ENCODE peak calls at places on chromosome 14, in nine cellular contexts. R, S, A, W, X, K, U, P and F are unnamed samples.

GRCh38 chr14:54025661-54026060 is 69.0 kb upstream of the BMP4 start:
- DNase-seq in U (no peak), A (peak), X (peak), W (no peak), S (peak), K (no peak), P (no peak), R (no peak), F (no peak)

GRCh38 chr14:65788876-65789859 is 376.6 kb downstream of the FUT8 start:
- DNase-seq in K (no peak), R (no peak), X (peak), S (no peak), P (no peak), U (no peak), A (no peak), W (no peak), F (no peak)

GRCh38 chr14:105070760-105071137 is 5.5 kb upstream of the GPR132 start:
- DNase-seq in U (no peak), X (no peak), S (no peak), A (no peak), P (no peak), W (no peak), K (peak), R (peak), F (no peak)

GRCh38 chr14:85856430-85856829 is 326.5 kb downstream of the FLRT2 start:
- DNase-seq in P (no peak), K (no peak), S (peak), U (no peak), R (no peak), W (no peak), A (no peak), X (no peak), F (no peak)

GRCh38 chr14:98951521-98952152 is 320.4 kb downstream of the BCL11B start:
- DNase-seq in K (no peak), U (no peak), S (no peak), X (no peak), R (no peak), A (no peak), P (no peak), W (no peak), F (no peak)

GRCh38 chr14:73477618-73478266 is 13.0 kb upstream of the RIOX1 start:
- DNase-seq in U (no peak), W (no peak), A (peak), R (peak), X (no peak), S (no peak), K (no peak), P (no peak), F (no peak)

GRCh38 chr14:54444003-54444402 is 2.8 kb upstream of the CNIH1 start:
- DNase-seq in A (no peak), W (no peak), K (no peak), U (no peak), X (peak), S (no peak), P (no peak), R (no peak), F (no peak)

GRCh38 chr14:60680511-60680910 is 31.2 kb upstream of the SIX1 start:
- DNase-seq in K (no peak), R (no peak), W (no peak), X (no peak), P (no peak), U (no peak), A (no peak), S (no peak), F (no peak)

GRCh38 chr14:32407170-32407569 is 78.1 kb downstream of the AKAP6 start:
- DNase-seq in P (no peak), R (no peak), X (peak), A (no peak), U (no peak), S (no peak), W (no peak), K (no peak), F (no peak)

GRCh38 chr14:71812693-71813092 is 119.5 kb upstream of the RGS6 start:
- DNase-seq in S (no peak), R (no peak), P (no peak), A (no peak), W (no peak), X (no peak), K (no peak), U (no peak), F (no peak)

GRCh38 chr14:92649934-92650545 is 98.4 kb downstream of the LGMN start:
- DNase-seq in X (peak), W (no peak), K (no peak), U (peak), P (no peak), A (no peak), S (peak), R (no peak), F (peak)

GRCh38 chr14:85564841-85565527 is 35.0 kb downstream of the FLRT2 start:
- DNase-seq in P (no peak), X (peak), W (no peak), R (no peak), A (no peak), S (no peak), U (no peak), K (no peak), F (no peak)

GRCh38 chr14:68140111-68140741 is 320.6 kb downstream of the RAD51B start:
- DNase-seq in X (peak), K (no peak), R (no peak), P (peak), U (peak), W (peak), A (peak), S (peak), F (peak)

GRCh38 chr14:39841088-39841487 is 408.9 kb upstream of the FBXO33 start:
- DNase-seq in U (no peak), A (no peak), W (peak), R (no peak), S (no peak), K (no peak), X (no peak), P (no peak), F (no peak)

GRCh38 chr14:68458840-68459469 is 333.9 kb downstream of the ZFP36L1 start:
- DNase-seq in X (peak), K (no peak), A (peak), R (no peak), P (peak), S (peak), W (peak), U (peak), F (no peak)

GRCh38 chr14:73272393-73272792 is 35.1 kb downstream of the PAPLN start:
- DNase-seq in A (no peak), U (no peak), W (no peak), P (no peak), R (no peak), K (no peak), S (no peak), X (no peak), F (no peak)

GRCh38 chr14:72818998-72819397 is 74.9 kb downstream of the DPF3 start:
- DNase-seq in U (no peak), K (no peak), S (no peak), X (no peak), A (no peak), P (no peak), R (no peak), W (no peak), F (no peak)

GRCh38 chr14:50839048-50839447 is 8.1 kb upstream of the NIN start:
- DNase-seq in S (no peak), W (no peak), A (no peak), P (no peak), X (peak), K (no peak), R (no peak), U (no peak), F (no peak)

GRCh38 chr14:101473795-101474562 is 87.3 kb upstream of the DIO3 start:
- DNase-seq in R (no peak), A (no peak), S (no peak), W (no peak), X (no peak), K (no peak), U (peak), P (no peak), F (no peak)

GRCh38 chr14:23005861-23006534 is 3.9 kb downstream of the C14orf93 start:
- DNase-seq in A (no peak), W (no peak), R (no peak), P (no peak), S (no peak), K (no peak), X (peak), U (no peak), F (no peak)

GRCh38 chr14:74516451-74517155 is 23.0 kb downstream of the ISCA2 start:
- DNase-seq in U (no peak), S (peak), X (peak), W (no peak), K (no peak), R (no peak), A (peak), P (no peak), F (no peak)